ENCODE peak calls at places on chromosomes 7 and 10, in four cellular contexts. C, B, H and X are unnamed samples.
A peak's percentile ranks its signal among the peaks of the same experiment; 100 is the strongest.

GRCh38 chr7:112889834-112890438 is 99.7 kb upstream of the TMEM168 start:
- DNase-seq in H (no peak), C (no peak), B (no peak), X (no peak)

GRCh38 chr10:103696411-103697145 is 158.8 kb downstream of the SH3PXD2A start:
- DNase-seq in B (peak; percentile 87), H (peak; percentile 76), C (peak; percentile 92), X (peak; percentile 77)

GRCh38 chr7:11436773-11437524 is 395.0 kb downstream of the THSD7A start:
- DNase-seq in C (no peak), H (no peak), B (no peak), X (no peak)

GRCh38 chr7:66740302-66740979 is at the start of gene RABGEF1:
- DNase-seq in C (peak; percentile 93), B (peak; percentile 99), H (peak; percentile 99), X (peak; percentile 99)

GRCh38 chr10:8721641-8722040 is 667.2 kb downstream of the GATA3 start:
- DNase-seq in B (no peak), C (no peak), H (no peak), X (no peak)

GRCh38 chr10:102422586-102423129 is 2.0 kb downstream of the FBXL15 start:
- DNase-seq in C (peak; percentile 69), H (peak; percentile 78), B (peak; percentile 91), X (peak; percentile 93)

GRCh38 chr7:135905858-135906257 is 71.3 kb downstream of the MTPN start:
- DNase-seq in C (no peak), B (no peak), H (no peak), X (no peak)

GRCh38 chr7:148753224-148753623 is 54.5 kb downstream of the CUL1 start:
- DNase-seq in C (peak; percentile 65), B (no peak), H (no peak), X (no peak)

GRCh38 chr7:30727061-30727945 is 24.6 kb upstream of the INMT start:
- DNase-seq in H (no peak), C (peak; percentile 15), B (no peak), X (no peak)

GRCh38 chr10:113945075-113945686 is 90.7 kb downstream of the NHLRC2 start:
- DNase-seq in C (peak; percentile 70), B (no peak), H (no peak), X (peak; percentile 68)

DNA sequence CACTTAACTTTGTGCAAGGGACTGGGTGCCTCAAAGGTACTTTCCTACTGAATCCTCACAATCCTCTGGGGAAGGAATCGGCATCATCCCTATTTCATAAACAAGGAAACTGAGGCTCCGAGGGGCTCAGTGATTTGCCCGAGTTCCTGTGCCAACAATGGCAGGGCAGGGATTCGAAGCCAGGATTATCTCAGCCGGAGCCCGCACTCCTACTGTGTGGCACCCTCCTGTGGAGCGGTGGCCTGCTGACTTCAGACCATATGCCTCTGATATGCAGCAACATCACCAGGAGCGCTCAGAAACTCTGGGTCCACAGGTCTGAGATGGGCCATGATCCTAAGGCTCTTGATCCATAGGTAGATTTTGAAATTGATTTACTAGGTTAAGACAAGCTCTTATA is 46.6 kb downstream of the PODXL start:
- DNase-seq in B (no peak), C (no peak), H (no peak), X (no peak)
- H3K4me1 ChIP-seq in B (peaks cover 16% of the 10 kb centered on the region), C (no peaks in the 10 kb centered on the region), H (peaks cover 38% of the 10 kb centered on the region), X (no peaks in the 10 kb centered on the region)

GRCh38 chr10:71981024-71981867 is 17.1 kb downstream of the CHST3 start:
- DNase-seq in B (peak; percentile 81), H (no peak), C (no peak), X (no peak)

GRCh38 chr10:71978988-71979691 is 14.9 kb downstream of the CHST3 start:
- DNase-seq in C (no peak), B (no peak), H (no peak), X (no peak)

GRCh38 chr10:71981868-71982230 is 17.7 kb downstream of the CHST3 start:
- DNase-seq in B (no peak), H (no peak), C (no peak), X (no peak)

GRCh38 chr10:71979692-71980062 is 15.5 kb downstream of the CHST3 start:
- DNase-seq in C (no peak), H (no peak), B (no peak), X (no peak)

DNA sequence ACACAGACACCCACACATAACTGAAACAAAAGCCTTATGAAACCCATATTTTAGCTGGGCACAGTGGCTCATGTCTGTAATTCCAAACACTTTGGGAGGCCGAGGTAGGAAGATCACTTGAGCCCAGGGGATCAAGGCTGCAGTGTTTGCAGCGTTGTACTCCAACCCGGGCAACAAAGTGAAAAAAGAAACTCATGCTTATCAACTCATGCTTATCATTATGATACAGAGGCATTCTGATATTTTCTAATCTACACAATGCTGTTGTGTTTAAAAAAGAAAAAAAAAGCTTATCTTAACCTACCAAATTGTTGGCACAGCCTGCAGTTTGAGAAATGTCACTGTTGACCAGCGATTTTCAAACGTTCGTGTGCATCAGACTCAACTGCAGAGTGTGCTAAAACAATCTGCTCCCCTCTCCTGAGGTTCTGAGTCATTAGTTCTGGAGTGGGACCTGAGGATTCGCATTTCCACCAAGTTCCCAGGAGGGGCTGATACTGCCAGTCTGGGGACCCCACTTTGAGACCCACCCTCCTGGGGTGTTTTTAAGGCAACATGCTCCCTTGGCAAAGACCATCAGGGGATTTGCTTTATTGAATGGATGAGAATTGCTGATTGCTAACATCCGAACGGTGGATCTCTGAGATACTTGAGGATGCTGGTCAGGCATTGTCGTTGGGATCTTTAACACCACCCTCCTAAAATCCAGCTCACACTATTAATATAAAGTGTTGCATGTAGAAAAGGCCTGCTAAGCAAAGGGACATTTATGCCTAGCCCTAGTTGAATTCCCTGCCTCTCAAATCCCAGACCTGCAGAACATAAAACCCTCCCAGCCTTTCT is 16.2 kb downstream of the CHST3 start:
- DNase-seq in H (no peak), C (peak; percentile 48), B (no peak), X (no peak)
- H3K4me1 ChIP-seq in H (peaks cover 99% of the 10 kb centered on the region), C (peaks cover 43% of the 10 kb centered on the region), B (peaks cover 94% of the 10 kb centered on the region), X (peaks cover 7% of the 10 kb centered on the region)

GRCh38 chr7:141304291-141304690 is 230.4 kb downstream of the TMEM178B start:
- DNase-seq in H (no peak), B (no peak), C (no peak), X (no peak)
- H3K4me1 ChIP-seq in H (no peaks in the 10 kb centered on the region), B (no peaks in the 10 kb centered on the region), C (no peaks in the 10 kb centered on the region), X (no peaks in the 10 kb centered on the region)

GRCh38 chr7:50851891-50852290 is 69.2 kb upstream of the GRB10 start:
- DNase-seq in H (no peak), B (no peak), C (no peak), X (no peak)
- H3K4me1 ChIP-seq in H (no peaks in the 10 kb centered on the region), B (no peaks in the 10 kb centered on the region), C (no peaks in the 10 kb centered on the region), X (no peaks in the 10 kb centered on the region)

GRCh38 chr7:52431082-52431815 is 604.2 kb upstream of the POM121L12 start:
- DNase-seq in H (no peak), B (no peak), C (no peak), X (no peak)
- H3K4me1 ChIP-seq in H (no peaks in the 10 kb centered on the region), B (no peaks in the 10 kb centered on the region), C (no peaks in the 10 kb centered on the region), X (no peaks in the 10 kb centered on the region)

DNA sequence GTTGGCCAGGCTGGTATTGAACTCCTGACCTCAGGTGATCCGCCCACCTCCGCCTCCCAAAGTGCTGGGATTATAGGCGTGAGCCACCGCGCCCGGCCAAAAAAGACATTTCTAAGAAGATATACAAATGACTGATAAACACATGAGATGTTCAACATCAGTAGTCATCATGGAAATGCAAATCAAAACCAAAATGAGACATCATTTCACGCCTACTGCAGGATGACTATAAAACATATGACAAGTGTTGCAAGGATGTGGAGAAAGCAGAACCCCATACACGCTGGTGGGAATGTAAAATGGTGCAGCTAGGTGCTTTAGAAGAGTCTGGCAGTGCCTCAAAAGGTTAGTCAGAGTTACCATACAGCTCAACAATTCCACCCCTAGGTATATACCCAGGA is 24.6 kb downstream of the TMEM209 start:
- DNase-seq in C (peak; percentile 85), B (no peak), H (no peak), X (no peak)
- H3K4me1 ChIP-seq in C (no peaks in the 10 kb centered on the region), B (no peaks in the 10 kb centered on the region), H (no peaks in the 10 kb centered on the region), X (no peaks in the 10 kb centered on the region)

GRCh38 chr10:24444337-24444736 is 235.4 kb downstream of the KIAA1217 start:
- DNase-seq in B (no peak), C (peak; percentile 96), H (no peak), X (no peak)
- H3K4me1 ChIP-seq in B (no peaks in the 10 kb centered on the region), C (peaks cover 13% of the 10 kb centered on the region), H (peaks cover 10% of the 10 kb centered on the region), X (no peaks in the 10 kb centered on the region)

GRCh38 chr10:110824152-110824441 is 47.6 kb upstream of the PDCD4 start:
- DNase-seq in C (no peak), B (no peak), H (no peak), X (no peak)
- H3K4me1 ChIP-seq in C (peaks cover 7% of the 10 kb centered on the region), B (peaks cover 98% of the 10 kb centered on the region), H (peaks cover 37% of the 10 kb centered on the region), X (peaks cover 12% of the 10 kb centered on the region)

GRCh38 chr7:972670-973309 is 2.6 kb downstream of the COX19 start:
- DNase-seq in B (no peak), C (no peak), H (no peak), X (no peak)
- H3K4me1 ChIP-seq in B (peaks cover 29% of the 10 kb centered on the region), C (peaks cover 4% of the 10 kb centered on the region), H (peaks cover 39% of the 10 kb centered on the region), X (peaks cover 20% of the 10 kb centered on the region)

GRCh38 chr10:124039432-124040086 is 53.8 kb downstream of the CHST15 start:
- DNase-seq in H (no peak), B (no peak), C (no peak), X (no peak)
- H3K4me1 ChIP-seq in H (peaks cover 67% of the 10 kb centered on the region), B (peaks cover 5% of the 10 kb centered on the region), C (no peaks in the 10 kb centered on the region), X (no peaks in the 10 kb centered on the region)